ENCODE peak calls at places on chromosomes 7 and 10, in nine cellular contexts. Y is astrocyte of the cerebellum; G is tibial artery; Q is epithelial cell of esophagus; S is Caco-2; B is fibroblast of the aortic adventitia; R is GM23338; F is CD8-positive, alpha-beta memory T cell; X is RWPE2. U is an unnamed sample.

GRCh38 chr10:29120216-29120615 is 168.7 kb upstream of the LYZL1 start:
- DNase-seq in R (no peak), Y (peak), G (no peak), Q (peak), B (peak), F (no peak), S (no peak), X (no peak), U (no peak)

GRCh38 chr7:2003931-2004812 is 228.6 kb downstream of the MAD1L1 start:
- DNase-seq in X (peak), B (no peak), R (no peak), F (no peak), Y (no peak), Q (no peak), G (peak), S (no peak), U (no peak)

GRCh38 chr7:98514211-98515150 is 102.6 kb upstream of the NPTX2 start:
- DNase-seq in Q (no peak), G (no peak), Y (no peak), S (no peak), B (no peak), X (no peak), F (peak), R (peak), U (peak)

GRCh38 chr10:80460399-80461207 is 6.5 kb downstream of the TSPAN14 start:
- DNase-seq in X (peak), Y (no peak), F (no peak), G (no peak), Q (peak), S (peak), B (peak), R (peak), U (peak)

GRCh38 chr10:97548828-97549455 is 23.6 kb upstream of the ANKRD2 start:
- DNase-seq in X (no peak), F (no peak), B (no peak), R (no peak), G (no peak), S (no peak), Y (no peak), Q (no peak), U (no peak)

GRCh38 chr10:99527526-99528255 is 5.1 kb upstream of the NKX2-3 start:
- DNase-seq in X (no peak), Y (no peak), F (no peak), G (no peak), R (peak), S (no peak), B (no peak), Q (no peak), U (peak)

GRCh38 chr7:90173127-90173844 is 19.0 kb downstream of the STEAP1 start:
- DNase-seq in Y (no peak), G (no peak), Q (no peak), S (no peak), X (no peak), R (no peak), F (no peak), B (peak), U (no peak)

GRCh38 chr10:129491123-129491734 is 24.2 kb downstream of the MGMT start:
- DNase-seq in G (no peak), Q (peak), X (no peak), R (peak), Y (no peak), S (peak), F (no peak), B (peak), U (no peak)

DNA sequence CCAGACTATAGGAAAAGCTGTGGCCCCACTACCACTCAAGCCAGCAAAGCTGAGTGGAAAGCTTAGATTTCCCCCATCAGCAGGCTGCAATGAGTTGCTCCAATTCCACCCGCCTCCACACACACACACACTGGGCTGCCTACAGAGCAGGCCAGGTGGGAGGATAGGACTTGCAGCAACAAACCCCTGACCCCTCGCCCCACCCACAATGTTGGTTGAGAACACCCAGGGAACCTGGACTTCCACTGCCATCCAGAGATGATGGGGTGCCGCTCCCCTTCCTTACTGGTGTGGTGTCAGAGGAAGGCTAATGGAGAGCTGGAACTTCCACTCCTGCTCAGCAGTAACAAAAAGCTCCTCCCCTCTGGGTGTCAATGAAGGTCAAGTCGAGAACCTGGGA is 16.8 kb upstream of the PLEKHA1 start:
- DNase-seq in Q (no peak), R (no peak), X (no peak), B (no peak), Y (no peak), F (no peak), G (no peak), S (no peak), U (no peak)
- H3K4me3 ChIP-seq in Q (no peak), R (no peak), X (no peak), B (no peak), Y (no peak), F (no peak), G (no peak), S (no peak), U (no peak)

DNA sequence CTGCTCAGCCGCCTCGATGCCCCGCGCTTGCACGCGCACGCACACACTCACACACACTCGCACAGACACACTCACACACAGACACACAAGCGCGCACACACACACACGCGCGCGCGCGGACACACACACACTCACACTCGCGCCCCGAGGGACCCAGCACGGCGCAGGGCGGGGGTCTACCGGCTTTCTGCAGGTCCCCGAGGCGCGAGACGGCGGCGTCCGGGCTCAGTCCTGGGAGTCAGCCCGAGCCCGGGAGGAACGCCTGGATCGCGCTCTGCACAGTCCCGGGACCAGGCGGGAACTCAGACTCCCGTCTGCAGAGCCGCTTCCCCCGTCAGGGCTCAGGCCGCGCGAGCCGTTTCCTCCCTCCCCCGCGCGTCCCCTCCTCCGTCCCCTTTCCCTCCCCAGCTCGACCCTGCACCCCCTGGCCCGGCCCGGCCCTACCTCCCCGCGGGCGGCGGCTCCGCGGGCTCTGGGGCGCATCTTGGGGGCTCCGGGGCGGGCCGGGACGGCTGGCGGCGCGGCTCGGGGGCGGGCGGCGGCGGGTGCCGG is 477 bp downstream of the DENND2A start:
- DNase-seq in X (no peak), Q (peak), R (peak), F (no peak), B (peak), S (peak), Y (no peak), G (peak), U (peak)
- H3K4me3 ChIP-seq in X (peak), Q (peak), R (peak), F (no peak), B (peak), S (peak), Y (peak), G (peak), U (peak)

DNA sequence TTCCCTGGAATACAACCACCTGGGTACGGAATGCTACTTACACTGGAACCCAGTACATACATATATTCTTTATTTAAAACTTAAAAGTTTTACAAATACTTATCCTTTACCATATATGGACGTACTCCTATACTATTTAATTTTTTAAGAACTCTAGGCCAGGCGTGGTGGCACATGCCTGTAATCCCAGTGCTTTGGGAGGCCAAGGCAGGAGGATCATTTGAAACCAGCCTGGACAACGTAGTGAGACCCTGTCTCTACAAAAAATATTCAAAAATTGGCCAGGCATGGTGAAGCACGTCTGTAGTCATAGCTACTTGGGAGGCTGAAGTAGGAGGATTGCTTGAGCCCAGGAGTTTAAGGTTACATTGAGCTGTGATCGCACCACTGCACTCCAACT is 2.0 kb downstream of the RBM28 start:
- DNase-seq in B (no peak), R (no peak), F (no peak), Q (no peak), G (no peak), S (no peak), X (no peak), Y (no peak), U (no peak)
- H3K4me3 ChIP-seq in B (no peak), R (no peak), F (no peak), Q (no peak), G (no peak), S (no peak), X (no peak), Y (no peak), U (no peak)

DNA sequence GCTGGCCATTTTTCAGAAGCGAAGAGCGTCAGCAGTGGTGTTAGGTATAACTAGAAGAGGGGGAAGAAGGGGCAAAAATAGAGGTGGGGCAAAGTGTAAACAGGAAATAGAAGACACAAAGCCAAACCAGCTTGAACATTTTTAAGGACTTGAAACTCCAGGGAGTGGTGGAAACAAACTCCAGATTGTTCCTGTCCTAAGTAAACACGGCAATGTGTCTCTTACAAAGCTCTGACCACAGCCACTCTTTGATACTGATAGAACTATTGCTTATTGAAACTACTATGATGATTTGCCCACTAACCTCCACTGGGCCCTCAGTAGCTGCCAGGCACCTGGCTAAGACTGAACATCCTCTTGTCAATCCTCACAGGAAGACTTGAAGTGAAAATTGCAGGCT is 20.8 kb upstream of the CDH23 start:
- DNase-seq in G (no peak), F (no peak), B (no peak), Y (no peak), S (no peak), Q (no peak), R (no peak), X (no peak), U (no peak)
- H3K4me3 ChIP-seq in G (no peak), F (no peak), B (no peak), Y (no peak), S (no peak), Q (no peak), R (no peak), X (no peak), U (no peak)

GRCh38 chr10:11824376-11824775 is 1.2 kb downstream of the PROSER2 start:
- DNase-seq in R (no peak), Q (peak), F (no peak), B (peak), S (no peak), Y (no peak), G (no peak), X (no peak), U (no peak)

GRCh38 chr10:11823122-11823988 is at the start of gene PROSER2:
- DNase-seq in F (no peak), S (peak), R (peak), B (peak), X (no peak), Q (peak), G (no peak), Y (no peak), U (peak)

GRCh38 chr10:11823989-11824346 is 812 bp downstream of the PROSER2 start:
- DNase-seq in Q (no peak), B (peak), G (no peak), F (no peak), Y (no peak), X (no peak), R (no peak), S (no peak), U (no peak)

GRCh38 chr10:11825796-11826414 is 2.7 kb downstream of the PROSER2 start:
- DNase-seq in Y (no peak), R (no peak), Q (no peak), X (no peak), F (no peak), G (no peak), B (peak), S (no peak), U (no peak)

DNA sequence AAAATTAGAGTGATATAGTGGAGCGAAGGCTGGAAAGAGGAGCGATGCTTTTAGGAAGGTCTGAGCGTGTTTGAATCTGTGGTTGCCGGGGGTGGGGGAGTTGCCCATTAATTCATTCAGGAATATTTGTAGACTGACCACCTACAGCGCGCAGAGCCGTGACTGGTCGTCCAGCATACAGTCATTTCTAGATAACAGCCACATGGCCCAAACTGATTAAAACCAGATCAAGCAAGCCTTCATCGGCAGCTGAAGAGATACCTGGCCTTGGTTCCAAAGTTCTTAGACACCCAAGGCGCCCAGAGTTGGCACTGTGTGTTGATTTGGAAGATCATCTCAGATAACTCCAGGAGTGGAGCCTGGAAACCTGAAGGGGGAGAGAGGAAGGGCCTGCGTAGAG is 1.7 kb downstream of the PROSER2 start:
- DNase-seq in R (no peak), F (no peak), G (no peak), Q (peak), S (no peak), B (peak), X (no peak), Y (no peak), U (no peak)
- H3K4me3 ChIP-seq in R (peak), F (no peak), G (no peak), Q (peak), S (peak), B (peak), X (peak), Y (no peak), U (no peak)

GRCh38 chr10:27145937-27146336 is 8.2 kb downstream of the YME1L1 start:
- DNase-seq in F (no peak), R (peak), S (no peak), Y (no peak), G (no peak), B (no peak), X (no peak), Q (no peak), U (peak)
- H3K4me3 ChIP-seq in F (no peak), R (no peak), S (no peak), Y (no peak), G (no peak), B (no peak), X (no peak), Q (no peak), U (no peak)

DNA sequence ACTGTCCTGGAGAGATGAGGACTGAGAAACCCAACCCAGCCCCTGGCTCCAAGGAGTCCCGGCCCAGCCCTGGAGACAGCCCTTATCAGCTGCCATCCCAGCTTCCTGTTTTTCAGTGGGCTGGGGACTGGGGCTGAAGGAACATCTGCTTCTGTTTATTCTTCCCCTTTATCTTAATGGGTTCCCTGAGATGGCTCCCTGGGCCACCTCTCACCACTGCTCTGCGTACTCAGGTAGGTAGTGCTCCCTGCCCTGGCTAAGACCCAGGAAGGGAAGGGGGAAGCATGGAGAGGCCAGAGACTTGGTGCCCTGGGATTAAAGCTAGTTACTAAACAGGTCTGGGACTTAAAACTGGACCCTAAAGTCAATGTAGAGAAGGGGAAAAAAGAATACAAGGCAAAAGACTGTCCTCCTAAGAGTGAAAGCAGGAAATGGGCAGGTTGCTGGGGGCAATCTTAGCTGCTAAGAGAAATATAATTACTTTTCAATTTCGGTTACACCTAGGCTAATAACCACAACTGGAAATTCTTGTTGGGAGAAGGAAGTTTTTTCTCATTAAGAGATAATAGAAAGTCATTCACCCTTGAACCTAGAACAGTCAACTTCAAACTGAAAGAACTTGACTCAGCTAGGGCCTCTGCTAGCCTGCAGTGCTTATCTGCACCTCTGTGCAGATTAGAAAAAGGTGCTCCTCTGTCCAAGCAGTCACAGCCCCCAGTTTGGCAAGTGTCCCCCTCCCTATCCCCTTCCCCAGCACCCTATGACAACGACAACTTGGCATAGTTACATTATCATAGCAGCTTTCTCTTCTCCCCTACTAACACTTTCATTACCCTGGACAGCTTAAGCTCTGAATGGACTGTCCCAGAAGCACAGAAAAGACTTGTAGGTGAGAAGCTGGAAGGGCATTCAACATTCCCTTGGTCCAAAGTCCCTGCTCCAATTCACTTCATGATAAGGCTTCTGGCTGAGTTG is 65.6 kb upstream of the KDM7A start:
- DNase-seq in Y (no peak), X (no peak), R (no peak), F (no peak), S (peak), G (no peak), Q (peak), B (no peak), U (no peak)
- H3K4me3 ChIP-seq in Y (no peak), X (no peak), R (no peak), F (no peak), S (no peak), G (no peak), Q (no peak), B (no peak), U (no peak)